ENCODE peak calls at places on chromosomes 12 and 14, in seven cellular contexts. Q is stimulated activated CD8-positive, alpha-beta memory T cell treated with anti-CD3 and anti-CD28 coated beads, Interleukin-2, amount 100 ng/mL, for 48 hours; E is ELF-1; D is T-cell; A is stimulated activated CD4-positive, alpha-beta T cell treated with anti-CD3 and anti-CD28 coated beads, Interleukin-12 subunit alpha, Interleukin-12 subunit beta, amount 100 ng/mL, for 4 hours; R is NCI-H1417 treated with DMSO at 0.1 percent for 48 hours; W is A549. F is an unnamed sample.

GRCh38 chr12:108332791-108333382 is 6.2 kb downstream of the CMKLR1 start:
- DNase-seq in E (no peak), R (no peak), A (no peak), Q (no peak), D (no peak), W (no peak), F (no peak)

GRCh38 chr12:93908846-93909592 is 231.8 kb downstream of the CRADD start:
- DNase-seq in Q (no peak), R (no peak), W (no peak), D (no peak), E (no peak), A (no peak), F (no peak)

GRCh38 chr12:130832561-130833209 is 6.4 kb downstream of the STX2 start:
- DNase-seq in D (no peak), A (no peak), Q (no peak), R (no peak), W (no peak), E (no peak), F (no peak)

GRCh38 chr14:92254786-92255185 is 68.2 kb upstream of the SLC24A4 start:
- DNase-seq in D (no peak), Q (no peak), R (no peak), A (no peak), E (peak; percentile 49), W (no peak), F (no peak)

GRCh38 chr14:54625158-54625557 is 58.2 kb downstream of the SAMD4A start:
- DNase-seq in W (no peak), A (no peak), Q (no peak), R (no peak), D (no peak), E (no peak), F (no peak)

GRCh38 chr12:118783703-118784102 is 197.6 kb upstream of the SRRM4 start:
- DNase-seq in D (no peak), A (no peak), W (no peak), Q (no peak), R (no peak), E (no peak), F (no peak)

GRCh38 chr14:102655154-102655553 is 62.7 kb downstream of the RCOR1 start:
- DNase-seq in R (no peak), Q (no peak), W (peak; percentile 30), A (no peak), E (no peak), D (no peak), F (no peak)

GRCh38 chr14:94011795-94012194 is 14.3 kb upstream of the OTUB2 start:
- DNase-seq in R (no peak), D (peak; percentile 19), Q (no peak), W (no peak), E (no peak), A (no peak), F (no peak)

GRCh38 chr14:69317392-69317755 is 57.4 kb downstream of the GALNT16 start:
- DNase-seq in W (no peak), R (no peak), A (no peak), E (no peak), D (no peak), Q (no peak), F (no peak)

GRCh38 chr12:75954076-75954475 is 77.5 kb downstream of the PHLDA1 start:
- DNase-seq in A (no peak), D (no peak), E (no peak), R (no peak), W (peak; percentile 92), Q (no peak), F (no peak)

GRCh38 chr14:71460091-71460490 is 472.1 kb upstream of the RGS6 start:
- DNase-seq in A (no peak), Q (no peak), E (no peak), W (no peak), R (no peak), D (no peak), F (no peak)

GRCh38 chr12:102883204-102883799 is 33.7 kb downstream of the PAH start:
- DNase-seq in R (peak; percentile 55), E (peak; percentile 70), Q (peak; percentile 12), W (peak; percentile 56), D (peak; percentile 31), A (peak; percentile 34), F (peak; percentile 8)

F was measured in effector CD8-positive, alpha-beta T cell.